ENCODE peak calls at places on chromosome 21, in seven cellular contexts. D, C, T, Y, X, H and A are unnamed samples.

GRCh38 chr21:21806711-21807597 is 808.7 kb downstream of the NCAM2 start:
- DNase-seq in D (no peak), C (no peak), T (no peak), Y (no peak), X (no peak), H (no peak), A (no peak)

GRCh38 chr21:14121719-14122118 is 89.0 kb downstream of the LIPI start:
- DNase-seq in D (no peak), C (no peak), T (no peak), Y (no peak), X (no peak), H (no peak), A (no peak)

GRCh38 chr21:46354046-46354445 is 30.1 kb downstream of the PCNT start:
- DNase-seq in D (no peak), C (no peak), T (no peak), Y (no peak), X (no peak), H (no peak), A (no peak)

GRCh38 chr21:43731891-43732711 is 13.2 kb downstream of the PDXK start:
- DNase-seq in D (no peak), C (no peak), T (no peak), Y (peak), X (no peak), H (no peak), A (peak)

GRCh38 chr21:44653123-44653522 is 1.3 kb downstream of the KRTAP12-4 start:
- DNase-seq in D (no peak), C (no peak), T (no peak), Y (no peak), X (peak), H (no peak), A (no peak)

GRCh38 chr21:21003701-21004100 is 5.5 kb downstream of the NCAM2 start:
- DNase-seq in D (no peak), C (peak), T (no peak), Y (peak), X (peak), H (no peak), A (peak)

GRCh38 chr21:27363719-27364479 is 397.0 kb upstream of the ADAMTS5 start:
- DNase-seq in D (no peak), C (no peak), T (no peak), Y (no peak), X (no peak), H (no peak), A (no peak)

GRCh38 chr21:46083271-46084040 is 14.5 kb upstream of the COL6A2 start:
- DNase-seq in D (no peak), C (no peak), T (no peak), Y (no peak), X (no peak), H (no peak), A (no peak)

GRCh38 chr21:45542242-45542666 is at the start of gene SLC19A1:
- DNase-seq in D (no peak), C (peak), T (peak), Y (peak), X (no peak), H (peak), A (peak)

GRCh38 chr21:34722684-34723300 is 54.0 kb downstream of the CLIC6 start:
- DNase-seq in D (no peak), C (no peak), T (no peak), Y (no peak), X (no peak), H (no peak), A (peak)

GRCh38 chr21:43733529-43734071 is 14.7 kb downstream of the PDXK start:
- DNase-seq in D (no peak), C (peak), T (no peak), Y (peak), X (no peak), H (no peak), A (peak)

GRCh38 chr21:18244721-18245486 is at the start of gene CHODL:
- DNase-seq in D (no peak), C (no peak), T (peak), Y (no peak), X (no peak), H (no peak), A (peak)

GRCh38 chr21:36082140-36082742 is 12.4 kb downstream of the CBR1 start:
- DNase-seq in D (no peak), C (no peak), T (no peak), Y (no peak), X (no peak), H (no peak), A (no peak)

GRCh38 chr21:31162827-31163226 is 124.6 kb upstream of the KRTAP19-8 start:
- DNase-seq in D (no peak), C (peak), T (no peak), Y (peak), X (peak), H (no peak), A (peak)

GRCh38 chr21:9735421-9735961 is 785.9 kb upstream of the TPTE start:
- DNase-seq in D (no peak), C (no peak), T (no peak), Y (no peak), X (no peak), H (no peak), A (no peak)

GRCh38 chr21:44833663-44834062 is 15.8 kb upstream of the SUMO3 start:
- DNase-seq in D (no peak), C (no peak), T (no peak), Y (no peak), X (no peak), H (no peak), A (no peak)

GRCh38 chr21:42565206-42565810 is 51.7 kb downstream of the SLC37A1 start:
- DNase-seq in D (no peak), C (no peak), T (peak), Y (no peak), X (no peak), H (peak), A (no peak)

GRCh38 chr21:35352066-35352770 is 303.1 kb upstream of the RUNX1 start:
- DNase-seq in D (no peak), C (peak), T (no peak), Y (peak), X (no peak), H (no peak), A (peak)

GRCh38 chr21:44466996-44467858 is 11.9 kb downstream of the LRRC3 start:
- DNase-seq in D (no peak), C (no peak), T (peak), Y (no peak), X (no peak), H (peak), A (no peak)

GRCh38 chr21:33314096-33314495 is 10.7 kb upstream of the IFNAR1 start:
- DNase-seq in D (no peak), C (peak), T (no peak), Y (no peak), X (peak), H (no peak), A (peak)

GRCh38 chr21:34707876-34708325 is 39.1 kb downstream of the CLIC6 start:
- DNase-seq in D (no peak), C (no peak), T (no peak), Y (no peak), X (no peak), H (no peak), A (no peak)

GRCh38 chr21:25175938-25176337 is 431.3 kb downstream of the MRPL39 start:
- DNase-seq in D (no peak), C (no peak), T (no peak), Y (no peak), X (no peak), H (no peak), A (no peak)

GRCh38 chr21:26756491-26757159 is 88.6 kb downstream of the ADAMTS1 start:
- DNase-seq in D (no peak), C (peak), T (no peak), Y (peak), X (peak), H (no peak), A (peak)

GRCh38 chr21:33691945-33692594 is 49.8 kb downstream of the ITSN1 start:
- DNase-seq in D (no peak), C (no peak), T (no peak), Y (no peak), X (no peak), H (no peak), A (no peak)

GRCh38 chr21:41411449-41412089 is 14.5 kb upstream of the MX1 start:
- DNase-seq in D (no peak), C (peak), T (no peak), Y (no peak), X (peak), H (peak), A (peak)

GRCh38 chr21:21163904-21164303 is 165.7 kb downstream of the NCAM2 start:
- DNase-seq in D (no peak), C (peak), T (no peak), Y (peak), X (peak), H (peak), A (peak)

GRCh38 chr21:25573409-25574206 is 33.7 kb downstream of the MRPL39 start:
- DNase-seq in D (no peak), C (peak), T (no peak), Y (peak), X (peak), H (no peak), A (peak)

GRCh38 chr21:43023175-43023574 is 48.8 kb downstream of the PKNOX1 start:
- DNase-seq in D (no peak), C (no peak), T (no peak), Y (no peak), X (no peak), H (no peak), A (no peak)

GRCh38 chr21:44050276-44050675 is 38.2 kb downstream of the TRAPPC10 start:
- DNase-seq in D (no peak), C (no peak), T (no peak), Y (no peak), X (no peak), H (no peak), A (no peak)

GRCh38 chr21:44405091-44405947 is 50.0 kb upstream of the LRRC3 start:
- DNase-seq in D (no peak), C (no peak), T (peak), Y (no peak), X (no peak), H (no peak), A (no peak)

GRCh38 chr21:27674037-27674436 is 707.1 kb upstream of the ADAMTS5 start:
- DNase-seq in D (no peak), C (peak), T (no peak), Y (peak), X (peak), H (no peak), A (peak)

GRCh38 chr21:45309069-45309521 is 21.4 kb upstream of the POFUT2 start:
- DNase-seq in D (no peak), C (peak), T (peak), Y (peak), X (peak), H (peak), A (peak)

GRCh38 chr21:26732442-26733221 is 112.6 kb downstream of the ADAMTS1 start:
- DNase-seq in D (no peak), C (peak), T (no peak), Y (peak), X (peak), H (peak), A (peak)

GRCh38 chr21:41162111-41162510 is 5.8 kb upstream of the BACE2 start:
- DNase-seq in D (no peak), C (no peak), T (no peak), Y (no peak), X (peak), H (no peak), A (no peak)

GRCh38 chr21:43812957-43813730 is 23.8 kb downstream of the RRP1 start:
- DNase-seq in D (no peak), C (no peak), T (no peak), Y (no peak), X (no peak), H (no peak), A (no peak)

GRCh38 chr21:45126085-45126687 is 51.8 kb downstream of the ADARB1 start:
- DNase-seq in D (no peak), C (no peak), T (no peak), Y (no peak), X (no peak), H (no peak), A (no peak)

GRCh38 chr21:42460391-42461184 is 35.4 kb downstream of the RSPH1 start:
- DNase-seq in D (no peak), C (no peak), T (peak), Y (no peak), X (peak), H (peak), A (no peak)

GRCh38 chr21:26966978-26967913 is at the start of gene ADAMTS5:
- DNase-seq in D (no peak), C (peak), T (peak), Y (peak), X (no peak), H (peak), A (peak)

GRCh38 chr21:45073301-45074047 is 906 bp upstream of the ADARB1 start:
- DNase-seq in D (no peak), C (peak), T (no peak), Y (peak), X (no peak), H (peak), A (peak)